ENCODE peak calls at places on chromosomes 2 and 18, in five cellular contexts. C, Q, V, P and U are unnamed samples.
A peak's percentile ranks its signal among the peaks of the same experiment; 100 is the strongest.

GRCh38 chr2:152755029-152755428 is 36.6 kb downstream of the ARL6IP6 start:
- DNase-seq in C (no peak), Q (no peak), V (no peak), P (no peak), U (no peak)

GRCh38 chr2:234462218-234462992 is 34.5 kb downstream of the ARL4C start:
- DNase-seq in C (no peak), Q (no peak), V (no peak), P (no peak), U (no peak)

GRCh38 chr2:112691761-112692370 is 29.0 kb upstream of the NT5DC4 start:
- DNase-seq in C (no peak), Q (no peak), V (no peak), P (no peak), U (no peak)

GRCh38 chr2:71611247-71611646 is 157.9 kb downstream of the DYSF start:
- DNase-seq in C (peak; percentile 58), Q (peak; percentile 20), V (no peak), P (no peak), U (peak; percentile 36)

GRCh38 chr2:95282458-95282857 is 8.2 kb downstream of the PROM2 start:
- DNase-seq in C (no peak), Q (no peak), V (no peak), P (no peak), U (peak; percentile 28)

GRCh38 chr2:10239561-10239967 is 63.1 kb upstream of the HPCAL1 start:
- DNase-seq in C (peak; percentile 46), Q (no peak), V (no peak), P (no peak), U (no peak)

GRCh38 chr18:456361-456821 is 44.1 kb downstream of the COLEC12 start:
- DNase-seq in C (peak; percentile 88), Q (peak; percentile 69), V (no peak), P (peak; percentile 53), U (no peak)

GRCh38 chr2:232919151-232919550 is 49.1 kb downstream of the SNORC start:
- DNase-seq in C (no peak), Q (no peak), V (no peak), P (no peak), U (no peak)

GRCh38 chr18:13256444-13257305 is 38.1 kb downstream of the LDLRAD4 start:
- DNase-seq in C (peak; percentile 30), Q (peak; percentile 3), V (no peak), P (no peak), U (no peak)

GRCh38 chr2:27723372-27724144 is 48.0 kb upstream of the MRPL33 start:
- DNase-seq in C (peak; percentile 87), Q (peak; percentile 78), V (peak; percentile 40), P (peak; percentile 70), U (no peak)

GRCh38 chr18:50154420-50154819 is 40.5 kb downstream of the MYO5B start:
- DNase-seq in C (no peak), Q (no peak), V (no peak), P (no peak), U (no peak)

GRCh38 chr2:217433522-217433921 is 569.3 kb downstream of the TNS1 start:
- DNase-seq in C (no peak), Q (no peak), V (no peak), P (no peak), U (peak; percentile 67)

GRCh38 chr2:157866202-157866601 is 9.9 kb downstream of the ACVR1 start:
- DNase-seq in C (no peak), Q (no peak), V (no peak), P (no peak), U (no peak)

GRCh38 chr2:120873958-120874357 is 138.3 kb downstream of the GLI2 start:
- DNase-seq in C (peak; percentile 76), Q (no peak), V (no peak), P (no peak), U (no peak)

GRCh38 chr2:241272722-241273551 is 42.5 kb downstream of the HDLBP start:
- DNase-seq in C (peak; percentile 92), Q (peak; percentile 81), V (no peak), P (peak; percentile 84), U (peak; percentile 90)

GRCh38 chr2:217919781-217920351 is 82.9 kb downstream of the TNS1 start:
- DNase-seq in C (no peak), Q (no peak), V (no peak), P (peak; percentile 44), U (peak; percentile 84)

GRCh38 chr2:36906277-36906676 is 60.1 kb downstream of the STRN start:
- DNase-seq in C (no peak), Q (no peak), V (no peak), P (no peak), U (no peak)

GRCh38 chr2:200603972-200604371 is 18.2 kb downstream of the AOX1 start:
- DNase-seq in C (no peak), Q (no peak), V (no peak), P (no peak), U (no peak)

GRCh38 chr2:129404000-129404700 is 575.3 kb upstream of the RAB6C start:
- DNase-seq in C (no peak), Q (no peak), V (no peak), P (no peak), U (no peak)

GRCh38 chr18:51048190-51048589 is 18.2 kb downstream of the SMAD4 start:
- DNase-seq in C (no peak), Q (no peak), V (no peak), P (no peak), U (no peak)

GRCh38 chr18:59553273-59553672 is 143.9 kb downstream of the CCBE1 start:
- DNase-seq in C (no peak), Q (no peak), V (no peak), P (no peak), U (no peak)

GRCh38 chr18:68797901-68798300 is at the start of gene CCDC102B:
- DNase-seq in C (no peak), Q (no peak), V (no peak), P (no peak), U (no peak)

GRCh38 chr2:241900251-241901017 is 30.9 kb downstream of the RTP5 start:
- DNase-seq in C (peak; percentile 59), Q (no peak), V (no peak), P (peak; percentile 11), U (peak; percentile 70)

GRCh38 chr2:173033080-173033479 is 42.6 kb upstream of the MAP3K20 start:
- DNase-seq in C (no peak), Q (no peak), V (no peak), P (no peak), U (no peak)

GRCh38 chr2:170224692-170225091 is 46.7 kb downstream of the MYO3B start:
- DNase-seq in C (no peak), Q (no peak), V (peak; percentile 4), P (no peak), U (no peak)

GRCh38 chr2:113167962-113168340 is 5.8 kb upstream of the PSD4 start:
- DNase-seq in C (peak; percentile 9), Q (no peak), V (no peak), P (no peak), U (no peak)

GRCh38 chr2:154425999-154426398 is 272.5 kb upstream of the KCNJ3 start:
- DNase-seq in C (no peak), Q (no peak), V (no peak), P (peak; percentile 22), U (no peak)

GRCh38 chr2:218648473-218649100 is 10.8 kb downstream of the ZNF142 start:
- DNase-seq in C (no peak), Q (no peak), V (no peak), P (no peak), U (no peak)

GRCh38 chr18:13414542-13414941 is 196.0 kb downstream of the LDLRAD4 start:
- DNase-seq in C (no peak), Q (no peak), V (no peak), P (no peak), U (no peak)

GRCh38 chr2:197514754-197515153 is 1.1 kb upstream of the MOB4 start:
- DNase-seq in C (no peak), Q (no peak), V (no peak), P (no peak), U (no peak)

GRCh38 chr18:54329787-54330186 is 27.9 kb downstream of the STARD6 start:
- DNase-seq in C (no peak), Q (no peak), V (no peak), P (no peak), U (no peak)

GRCh38 chr2:57527685-57528084 is 518.9 kb upstream of the VRK2 start:
- DNase-seq in C (no peak), Q (no peak), V (no peak), P (no peak), U (no peak)

GRCh38 chr2:197804758-197805597 is 585 bp downstream of the PLCL1 start:
- DNase-seq in C (peak; percentile 79), Q (no peak), V (peak; percentile 31), P (peak; percentile 37), U (peak; percentile 88)